ENCODE peak calls at places on chromosomes 4 and X, in seven cellular contexts. One of them, this sample, is unnamed.

GRCh38 chrX:27674491-27674890 is 84.3 kb downstream of the DCAF8L2 start:
- DNase-seq in dermis blood vessel endothelial cell: no peak
- DNase-seq in HEK293T: no peak
- DNase-seq in NCI-H2171: no peak
- DNase-seq in fibroblast of gingiva: no peak
- DNase-seq in CD8-positive, alpha-beta T cell: no peak
- DNase-seq in GOT3: no peak
- DNase-seq in this sample: no peak

GRCh38 chr4:52407545-52407944 is 251.6 kb downstream of the USP46 start:
- DNase-seq in dermis blood vessel endothelial cell: peak
- DNase-seq in HEK293T: no peak
- DNase-seq in NCI-H2171: no peak
- DNase-seq in fibroblast of gingiva: no peak
- DNase-seq in CD8-positive, alpha-beta T cell: no peak
- DNase-seq in GOT3: no peak
- DNase-seq in this sample: no peak

GRCh38 chr4:7842384-7843279 is 97.0 kb downstream of the AFAP1 start:
- DNase-seq in dermis blood vessel endothelial cell: peak
- DNase-seq in HEK293T: no peak
- DNase-seq in NCI-H2171: no peak
- DNase-seq in fibroblast of gingiva: peak
- DNase-seq in CD8-positive, alpha-beta T cell: no peak
- DNase-seq in GOT3: peak
- DNase-seq in this sample: no peak

GRCh38 chr4:121726642-121727268 is 30.0 kb upstream of the ANXA5 start:
- DNase-seq in dermis blood vessel endothelial cell: peak
- DNase-seq in HEK293T: peak
- DNase-seq in NCI-H2171: no peak
- DNase-seq in fibroblast of gingiva: peak
- DNase-seq in CD8-positive, alpha-beta T cell: no peak
- DNase-seq in GOT3: no peak
- DNase-seq in this sample: no peak

GRCh38 chr4:52037730-52038108 is 380 bp downstream of the SGCB start:
- DNase-seq in dermis blood vessel endothelial cell: peak
- DNase-seq in HEK293T: peak
- DNase-seq in NCI-H2171: peak
- DNase-seq in fibroblast of gingiva: peak
- DNase-seq in CD8-positive, alpha-beta T cell: no peak
- DNase-seq in GOT3: no peak
- DNase-seq in this sample: no peak

GRCh38 chr4:180827193-180827592 is 1416.0 kb upstream of the TENM3 start:
- DNase-seq in dermis blood vessel endothelial cell: no peak
- DNase-seq in HEK293T: no peak
- DNase-seq in NCI-H2171: no peak
- DNase-seq in fibroblast of gingiva: peak
- DNase-seq in CD8-positive, alpha-beta T cell: no peak
- DNase-seq in GOT3: no peak
- DNase-seq in this sample: no peak

GRCh38 chr4:147799986-147800555 is 68.2 kb downstream of the ARHGAP10 start:
- DNase-seq in dermis blood vessel endothelial cell: peak
- DNase-seq in HEK293T: no peak
- DNase-seq in NCI-H2171: no peak
- DNase-seq in fibroblast of gingiva: no peak
- DNase-seq in CD8-positive, alpha-beta T cell: peak
- DNase-seq in GOT3: no peak
- DNase-seq in this sample: no peak

GRCh38 chr4:105474110-105474518 is 252 bp upstream of the PPA2 start:
- DNase-seq in dermis blood vessel endothelial cell: peak
- DNase-seq in HEK293T: peak
- DNase-seq in NCI-H2171: peak
- DNase-seq in fibroblast of gingiva: no peak
- DNase-seq in CD8-positive, alpha-beta T cell: peak
- DNase-seq in GOT3: no peak
- DNase-seq in this sample: peak

GRCh38 chr4:77538574-77539157 is 67.0 kb upstream of the CXCL13 start:
- DNase-seq in dermis blood vessel endothelial cell: no peak
- DNase-seq in HEK293T: no peak
- DNase-seq in NCI-H2171: no peak
- DNase-seq in fibroblast of gingiva: peak
- DNase-seq in CD8-positive, alpha-beta T cell: no peak
- DNase-seq in GOT3: no peak
- DNase-seq in this sample: peak

GRCh38 chr4:67556426-67556825 is 2.1 kb upstream of the STAP1 start:
- DNase-seq in dermis blood vessel endothelial cell: peak
- DNase-seq in HEK293T: no peak
- DNase-seq in NCI-H2171: no peak
- DNase-seq in fibroblast of gingiva: no peak
- DNase-seq in CD8-positive, alpha-beta T cell: no peak
- DNase-seq in GOT3: no peak
- DNase-seq in this sample: no peak

GRCh38 chr4:152100378-152101201 is 339.8 kb upstream of the GATB start:
- DNase-seq in dermis blood vessel endothelial cell: peak
- DNase-seq in HEK293T: no peak
- DNase-seq in NCI-H2171: no peak
- DNase-seq in fibroblast of gingiva: no peak
- DNase-seq in CD8-positive, alpha-beta T cell: peak
- DNase-seq in GOT3: no peak
- DNase-seq in this sample: peak

GRCh38 chr4:63742882-63743281 is 666.4 kb downstream of the TECRL start:
- DNase-seq in dermis blood vessel endothelial cell: no peak
- DNase-seq in HEK293T: no peak
- DNase-seq in NCI-H2171: no peak
- DNase-seq in fibroblast of gingiva: no peak
- DNase-seq in CD8-positive, alpha-beta T cell: no peak
- DNase-seq in GOT3: no peak
- DNase-seq in this sample: no peak

GRCh38 chr4:154722262-154722661 is 21.5 kb upstream of the LRAT start:
- DNase-seq in dermis blood vessel endothelial cell: no peak
- DNase-seq in HEK293T: no peak
- DNase-seq in NCI-H2171: no peak
- DNase-seq in fibroblast of gingiva: no peak
- DNase-seq in CD8-positive, alpha-beta T cell: no peak
- DNase-seq in GOT3: no peak
- DNase-seq in this sample: no peak

GRCh38 chr4:94516999-94517398 is 65.3 kb downstream of the PDLIM5 start:
- DNase-seq in dermis blood vessel endothelial cell: no peak
- DNase-seq in HEK293T: peak
- DNase-seq in NCI-H2171: no peak
- DNase-seq in fibroblast of gingiva: no peak
- DNase-seq in CD8-positive, alpha-beta T cell: no peak
- DNase-seq in GOT3: no peak
- DNase-seq in this sample: no peak

GRCh38 chr4:10898072-10898471 is 213.5 kb upstream of the CLNK start:
- DNase-seq in dermis blood vessel endothelial cell: no peak
- DNase-seq in HEK293T: no peak
- DNase-seq in NCI-H2171: no peak
- DNase-seq in fibroblast of gingiva: no peak
- DNase-seq in CD8-positive, alpha-beta T cell: no peak
- DNase-seq in GOT3: no peak
- DNase-seq in this sample: no peak

GRCh38 chr4:87745058-87745842 is 54.1 kb upstream of the IBSP start:
- DNase-seq in dermis blood vessel endothelial cell: no peak
- DNase-seq in HEK293T: no peak
- DNase-seq in NCI-H2171: no peak
- DNase-seq in fibroblast of gingiva: no peak
- DNase-seq in CD8-positive, alpha-beta T cell: no peak
- DNase-seq in GOT3: no peak
- DNase-seq in this sample: no peak

GRCh38 chrX:133085785-133086184 is 11.1 kb downstream of the USP26 start:
- DNase-seq in dermis blood vessel endothelial cell: no peak
- DNase-seq in HEK293T: no peak
- DNase-seq in NCI-H2171: no peak
- DNase-seq in fibroblast of gingiva: no peak
- DNase-seq in CD8-positive, alpha-beta T cell: no peak
- DNase-seq in GOT3: no peak
- DNase-seq in this sample: peak

GRCh38 chr4:53943345-53944085 is 120.9 kb downstream of the CHIC2 start:
- DNase-seq in dermis blood vessel endothelial cell: peak
- DNase-seq in HEK293T: peak
- DNase-seq in NCI-H2171: no peak
- DNase-seq in fibroblast of gingiva: peak
- DNase-seq in CD8-positive, alpha-beta T cell: no peak
- DNase-seq in GOT3: no peak
- DNase-seq in this sample: no peak

GRCh38 chrX:10111364-10112148 is 45.2 kb upstream of the CLCN4 start:
- DNase-seq in dermis blood vessel endothelial cell: peak
- DNase-seq in HEK293T: no peak
- DNase-seq in NCI-H2171: no peak
- DNase-seq in fibroblast of gingiva: peak
- DNase-seq in CD8-positive, alpha-beta T cell: peak
- DNase-seq in GOT3: no peak
- DNase-seq in this sample: peak

GRCh38 chrX:72394518-72395163 is 88.9 kb upstream of the CITED1 start:
- DNase-seq in dermis blood vessel endothelial cell: no peak
- DNase-seq in HEK293T: no peak
- DNase-seq in NCI-H2171: no peak
- DNase-seq in fibroblast of gingiva: peak
- DNase-seq in CD8-positive, alpha-beta T cell: no peak
- DNase-seq in GOT3: no peak
- DNase-seq in this sample: no peak

GRCh38 chr4:22500831-22501714 is 14.8 kb downstream of the ADGRA3 start:
- DNase-seq in dermis blood vessel endothelial cell: peak
- DNase-seq in HEK293T: no peak
- DNase-seq in NCI-H2171: no peak
- DNase-seq in fibroblast of gingiva: no peak
- DNase-seq in CD8-positive, alpha-beta T cell: no peak
- DNase-seq in GOT3: no peak
- DNase-seq in this sample: peak

GRCh38 chrX:134764202-134764785 is 106.0 kb upstream of the PLAC1 start:
- DNase-seq in dermis blood vessel endothelial cell: peak
- DNase-seq in HEK293T: peak
- DNase-seq in NCI-H2171: peak
- DNase-seq in fibroblast of gingiva: no peak
- DNase-seq in CD8-positive, alpha-beta T cell: no peak
- DNase-seq in GOT3: no peak
- DNase-seq in this sample: no peak

GRCh38 chr4:159764343-159764952 is 661.6 kb downstream of the RAPGEF2 start:
- DNase-seq in dermis blood vessel endothelial cell: peak
- DNase-seq in HEK293T: peak
- DNase-seq in NCI-H2171: no peak
- DNase-seq in fibroblast of gingiva: no peak
- DNase-seq in CD8-positive, alpha-beta T cell: no peak
- DNase-seq in GOT3: no peak
- DNase-seq in this sample: no peak

GRCh38 chrX:24204331-24204730 is 54.8 kb downstream of the ZFX start:
- DNase-seq in dermis blood vessel endothelial cell: no peak
- DNase-seq in HEK293T: no peak
- DNase-seq in NCI-H2171: no peak
- DNase-seq in fibroblast of gingiva: peak
- DNase-seq in CD8-positive, alpha-beta T cell: no peak
- DNase-seq in GOT3: no peak
- DNase-seq in this sample: no peak

GRCh38 chr4:153464068-153464467 is 2.1 kb upstream of the TMEM131L start:
- DNase-seq in dermis blood vessel endothelial cell: peak
- DNase-seq in HEK293T: no peak
- DNase-seq in NCI-H2171: no peak
- DNase-seq in fibroblast of gingiva: no peak
- DNase-seq in CD8-positive, alpha-beta T cell: no peak
- DNase-seq in GOT3: no peak
- DNase-seq in this sample: no peak